ENCODE peak calls at places on chromosome 15, in nine cellular contexts. One of them, this sample, is unnamed.

GRCh38 chr15:74123131-74123429 is 7.3 kb upstream of the ISLR2 start:
- DNase-seq in uterus: no peak
- DNase-seq in mucosa of descending colon: no peak
- DNase-seq in H1: no peak
- DNase-seq in GM10248: no peak
- DNase-seq in cardiac muscle cell: no peak
- DNase-seq in nephron progenitor cell: peak; percentile 55
- DNase-seq in GM12864: no peak
- DNase-seq in AG10803: no peak
- DNase-seq in this sample: no peak

GRCh38 chr15:44726568-44727461 is 9.5 kb upstream of the TRIM69 start:
- DNase-seq in uterus: peak; percentile 61
- DNase-seq in mucosa of descending colon: peak; percentile 76
- DNase-seq in H1: no peak
- DNase-seq in GM10248: peak; percentile 66
- DNase-seq in cardiac muscle cell: peak; percentile 95
- DNase-seq in nephron progenitor cell: no peak
- DNase-seq in GM12864: peak; percentile 97
- DNase-seq in AG10803: peak; percentile 93
- DNase-seq in this sample: peak; percentile 61

GRCh38 chr15:40618906-40619305 is 24.9 kb downstream of the KNL1 start:
- DNase-seq in uterus: no peak
- DNase-seq in mucosa of descending colon: no peak
- DNase-seq in H1: no peak
- DNase-seq in GM10248: no peak
- DNase-seq in cardiac muscle cell: no peak
- DNase-seq in nephron progenitor cell: no peak
- DNase-seq in GM12864: no peak
- DNase-seq in AG10803: no peak
- DNase-seq in this sample: no peak

GRCh38 chr15:47717036-47717611 is at the start of gene SEMA6D:
- DNase-seq in uterus: peak; percentile 22
- DNase-seq in mucosa of descending colon: peak; percentile 73
- DNase-seq in H1: peak; percentile 31
- DNase-seq in GM10248: peak; percentile 34
- DNase-seq in cardiac muscle cell: peak; percentile 79
- DNase-seq in nephron progenitor cell: peak; percentile 92
- DNase-seq in GM12864: no peak
- DNase-seq in AG10803: peak; percentile 70
- DNase-seq in this sample: peak; percentile 57

GRCh38 chr15:25250011-25250596 is 188.7 kb downstream of the UBE3A start:
- DNase-seq in uterus: no peak
- DNase-seq in mucosa of descending colon: no peak
- DNase-seq in H1: no peak
- DNase-seq in GM10248: no peak
- DNase-seq in cardiac muscle cell: no peak
- DNase-seq in nephron progenitor cell: no peak
- DNase-seq in GM12864: no peak
- DNase-seq in AG10803: no peak
- DNase-seq in this sample: peak; percentile 17

GRCh38 chr15:98668566-98669308 is 20.4 kb downstream of the IGF1R start:
- DNase-seq in uterus: no peak
- DNase-seq in mucosa of descending colon: no peak
- DNase-seq in H1: no peak
- DNase-seq in GM10248: no peak
- DNase-seq in cardiac muscle cell: no peak
- DNase-seq in nephron progenitor cell: no peak
- DNase-seq in GM12864: no peak
- DNase-seq in AG10803: peak; percentile 44
- DNase-seq in this sample: no peak

GRCh38 chr15:56893349-56893678 is 25.1 kb upstream of the TCF12 start:
- DNase-seq in uterus: no peak
- DNase-seq in mucosa of descending colon: no peak
- DNase-seq in H1: no peak
- DNase-seq in GM10248: no peak
- DNase-seq in cardiac muscle cell: no peak
- DNase-seq in nephron progenitor cell: no peak
- DNase-seq in GM12864: no peak
- DNase-seq in AG10803: no peak
- DNase-seq in this sample: no peak

GRCh38 chr15:89171136-89172072 is 50.0 kb downstream of the RLBP1 start:
- DNase-seq in uterus: peak; percentile 37
- DNase-seq in mucosa of descending colon: peak; percentile 72
- DNase-seq in H1: peak; percentile 44
- DNase-seq in GM10248: peak; percentile 33
- DNase-seq in cardiac muscle cell: peak; percentile 54
- DNase-seq in nephron progenitor cell: peak; percentile 65
- DNase-seq in GM12864: no peak
- DNase-seq in AG10803: peak; percentile 18
- DNase-seq in this sample: peak; percentile 37

GRCh38 chr15:82262422-82263026 is at the start of the genes EFL1 and SAXO2:
- DNase-seq in uterus: peak; percentile 86
- DNase-seq in mucosa of descending colon: peak; percentile 97
- DNase-seq in H1: peak; percentile 54
- DNase-seq in GM10248: peak; percentile 95
- DNase-seq in cardiac muscle cell: peak; percentile 92
- DNase-seq in nephron progenitor cell: peak; percentile 95
- DNase-seq in GM12864: peak; percentile 70
- DNase-seq in AG10803: peak; percentile 82
- DNase-seq in this sample: peak; percentile 97

GRCh38 chr15:35719964-35720507 is 174.1 kb upstream of the DPH6 start:
- DNase-seq in uterus: no peak
- DNase-seq in mucosa of descending colon: no peak
- DNase-seq in H1: no peak
- DNase-seq in GM10248: no peak
- DNase-seq in cardiac muscle cell: no peak
- DNase-seq in nephron progenitor cell: no peak
- DNase-seq in GM12864: no peak
- DNase-seq in AG10803: peak; percentile 32
- DNase-seq in this sample: no peak

GRCh38 chr15:50166216-50166615 is 15.8 kb upstream of the SLC27A2 start:
- DNase-seq in uterus: no peak
- DNase-seq in mucosa of descending colon: no peak
- DNase-seq in H1: no peak
- DNase-seq in GM10248: no peak
- DNase-seq in cardiac muscle cell: peak; percentile 77
- DNase-seq in nephron progenitor cell: no peak
- DNase-seq in GM12864: no peak
- DNase-seq in AG10803: peak; percentile 64
- DNase-seq in this sample: no peak

DNA sequence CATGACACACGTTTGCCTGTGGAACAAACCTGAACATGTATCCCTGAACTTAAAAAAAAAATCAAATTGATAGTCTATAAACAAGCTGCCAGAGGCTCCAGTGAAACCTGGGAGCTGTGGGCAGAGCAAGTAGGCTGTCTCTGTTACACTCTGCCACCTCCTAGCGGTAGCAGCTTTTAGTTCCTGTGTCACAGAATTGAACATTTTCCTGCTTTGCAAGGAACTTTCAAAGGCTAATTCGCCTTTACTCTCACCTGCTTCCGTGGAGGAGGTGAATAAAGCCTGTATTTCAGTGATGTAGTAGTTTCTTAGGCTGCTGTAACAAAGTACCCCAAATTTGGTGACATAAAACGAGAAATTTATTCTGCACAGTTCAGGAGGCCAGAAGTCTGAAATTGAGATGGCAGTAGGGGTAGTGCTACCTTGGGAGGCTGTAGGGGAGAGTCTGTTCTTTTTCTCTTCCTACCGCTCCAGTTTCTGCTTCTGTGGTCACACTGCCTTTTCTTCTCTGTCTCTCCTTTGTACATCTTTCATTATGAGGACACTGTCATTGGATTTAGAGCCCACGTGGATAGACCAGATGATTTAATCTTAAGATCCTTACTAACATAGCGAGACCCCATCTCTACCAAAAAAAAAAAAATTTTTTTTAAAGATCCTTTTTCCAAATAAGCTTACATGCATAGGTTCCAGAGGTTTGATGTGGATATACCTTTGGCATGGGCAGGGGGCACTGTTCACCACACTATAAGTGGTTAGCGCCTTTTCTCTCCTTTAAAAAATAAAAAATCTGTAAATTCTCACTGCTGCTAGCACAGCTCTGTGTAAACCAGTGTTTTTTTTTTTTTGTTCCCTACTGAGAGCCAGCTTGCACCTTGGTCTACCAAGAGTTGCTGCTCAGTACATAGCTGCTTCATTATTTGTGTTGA is 25.3 kb downstream of the FBXO22 start:
- DNase-seq in uterus: no peak
- DNase-seq in mucosa of descending colon: peak; percentile 59
- DNase-seq in H1: no peak
- DNase-seq in GM10248: no peak
- DNase-seq in cardiac muscle cell: peak; percentile 43
- DNase-seq in nephron progenitor cell: peak; percentile 39
- DNase-seq in GM12864: no peak
- DNase-seq in AG10803: no peak
- DNase-seq in this sample: no peak
- TF ChIP-seq CTCF in uterus: no peak
- TF ChIP-seq CTCF in mucosa of descending colon: no peak
- TF ChIP-seq CTCF in H1: peak; percentile 76
- TF ChIP-seq CTCF in GM10248: peak; percentile 29
- TF ChIP-seq CTCF in cardiac muscle cell: peak; percentile 46
- TF ChIP-seq CTCF in nephron progenitor cell: peak; percentile 55
- TF ChIP-seq CTCF in GM12864: peak; percentile 60
- TF ChIP-seq CTCF in AG10803: peak; percentile 33
- TF ChIP-seq CTCF in this sample: no peak

GRCh38 chr15:48941913-48942312 is 21.8 kb downstream of the SHC4 start:
- DNase-seq in uterus: no peak
- DNase-seq in mucosa of descending colon: no peak
- DNase-seq in H1: no peak
- DNase-seq in GM10248: no peak
- DNase-seq in cardiac muscle cell: no peak
- DNase-seq in nephron progenitor cell: no peak
- DNase-seq in GM12864: no peak
- DNase-seq in AG10803: no peak
- DNase-seq in this sample: no peak
- TF ChIP-seq CTCF in uterus: no peak
- TF ChIP-seq CTCF in mucosa of descending colon: no peak
- TF ChIP-seq CTCF in H1: no peak
- TF ChIP-seq CTCF in GM10248: no peak
- TF ChIP-seq CTCF in cardiac muscle cell: no peak
- TF ChIP-seq CTCF in nephron progenitor cell: no peak
- TF ChIP-seq CTCF in GM12864: no peak
- TF ChIP-seq CTCF in AG10803: no peak
- TF ChIP-seq CTCF in this sample: no peak

GRCh38 chr15:62805502-62805901 is 237.0 kb upstream of the TPM1 start:
- DNase-seq in uterus: no peak
- DNase-seq in mucosa of descending colon: no peak
- DNase-seq in H1: no peak
- DNase-seq in GM10248: no peak
- DNase-seq in cardiac muscle cell: no peak
- DNase-seq in nephron progenitor cell: no peak
- DNase-seq in GM12864: no peak
- DNase-seq in AG10803: no peak
- DNase-seq in this sample: no peak

GRCh38 chr15:62802612-62803011 is 239.9 kb upstream of the TPM1 start:
- DNase-seq in uterus: no peak
- DNase-seq in mucosa of descending colon: no peak
- DNase-seq in H1: no peak
- DNase-seq in GM10248: no peak
- DNase-seq in cardiac muscle cell: no peak
- DNase-seq in nephron progenitor cell: no peak
- DNase-seq in GM12864: no peak
- DNase-seq in AG10803: no peak
- DNase-seq in this sample: no peak

GRCh38 chr15:62799919-62800318 is 242.6 kb upstream of the TPM1 start:
- DNase-seq in uterus: no peak
- DNase-seq in mucosa of descending colon: no peak
- DNase-seq in H1: no peak
- DNase-seq in GM10248: no peak
- DNase-seq in cardiac muscle cell: peak; percentile 56
- DNase-seq in nephron progenitor cell: no peak
- DNase-seq in GM12864: no peak
- DNase-seq in AG10803: no peak
- DNase-seq in this sample: no peak

GRCh38 chr15:62807539-62808130 is 234.9 kb upstream of the TPM1 start:
- DNase-seq in uterus: no peak
- DNase-seq in mucosa of descending colon: no peak
- DNase-seq in H1: no peak
- DNase-seq in GM10248: no peak
- DNase-seq in cardiac muscle cell: no peak
- DNase-seq in nephron progenitor cell: no peak
- DNase-seq in GM12864: no peak
- DNase-seq in AG10803: no peak
- DNase-seq in this sample: no peak

GRCh38 chr15:62803856-62804400 is 238.6 kb upstream of the TPM1 start:
- DNase-seq in uterus: no peak
- DNase-seq in mucosa of descending colon: no peak
- DNase-seq in H1: no peak
- DNase-seq in GM10248: no peak
- DNase-seq in cardiac muscle cell: no peak
- DNase-seq in nephron progenitor cell: no peak
- DNase-seq in GM12864: no peak
- DNase-seq in AG10803: no peak
- DNase-seq in this sample: no peak
- TF ChIP-seq CTCF in uterus: no peak
- TF ChIP-seq CTCF in mucosa of descending colon: no peak
- TF ChIP-seq CTCF in H1: no peak
- TF ChIP-seq CTCF in GM10248: no peak
- TF ChIP-seq CTCF in cardiac muscle cell: no peak
- TF ChIP-seq CTCF in nephron progenitor cell: no peak
- TF ChIP-seq CTCF in GM12864: no peak
- TF ChIP-seq CTCF in AG10803: no peak
- TF ChIP-seq CTCF in this sample: no peak

GRCh38 chr15:69213786-69214185 is 53.4 kb downstream of the GLCE start:
- DNase-seq in uterus: no peak
- DNase-seq in mucosa of descending colon: no peak
- DNase-seq in H1: no peak
- DNase-seq in GM10248: no peak
- DNase-seq in cardiac muscle cell: no peak
- DNase-seq in nephron progenitor cell: no peak
- DNase-seq in GM12864: no peak
- DNase-seq in AG10803: no peak
- DNase-seq in this sample: no peak
- TF ChIP-seq CTCF in uterus: no peak
- TF ChIP-seq CTCF in mucosa of descending colon: no peak
- TF ChIP-seq CTCF in H1: no peak
- TF ChIP-seq CTCF in GM10248: no peak
- TF ChIP-seq CTCF in cardiac muscle cell: no peak
- TF ChIP-seq CTCF in nephron progenitor cell: no peak
- TF ChIP-seq CTCF in GM12864: no peak
- TF ChIP-seq CTCF in AG10803: no peak
- TF ChIP-seq CTCF in this sample: no peak

DNA sequence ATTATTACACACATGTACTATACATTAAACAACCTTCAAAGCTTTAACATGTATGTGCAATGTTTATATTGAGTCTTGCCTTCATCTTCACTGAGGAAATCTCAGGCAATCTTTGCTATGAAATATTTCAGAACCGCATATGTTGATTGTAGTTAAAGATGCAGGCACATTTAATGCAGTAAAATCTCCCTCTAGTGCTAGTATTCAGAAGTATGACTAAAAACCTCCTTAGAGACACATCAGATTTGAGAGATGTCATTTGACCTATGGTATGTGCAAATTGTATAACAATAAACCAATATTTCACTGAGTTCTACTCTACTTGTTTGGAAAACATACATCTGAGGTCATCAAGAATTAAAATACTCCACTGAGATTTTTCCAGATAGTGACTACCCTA is 123.8 kb upstream of the C15orf61 start:
- DNase-seq in uterus: no peak
- DNase-seq in mucosa of descending colon: no peak
- DNase-seq in H1: no peak
- DNase-seq in GM10248: no peak
- DNase-seq in cardiac muscle cell: no peak
- DNase-seq in nephron progenitor cell: no peak
- DNase-seq in GM12864: no peak
- DNase-seq in AG10803: no peak
- DNase-seq in this sample: no peak
- TF ChIP-seq CTCF in uterus: no peak
- TF ChIP-seq CTCF in mucosa of descending colon: no peak
- TF ChIP-seq CTCF in H1: no peak
- TF ChIP-seq CTCF in GM10248: no peak
- TF ChIP-seq CTCF in cardiac muscle cell: no peak
- TF ChIP-seq CTCF in nephron progenitor cell: no peak
- TF ChIP-seq CTCF in GM12864: no peak
- TF ChIP-seq CTCF in AG10803: peak; percentile 23
- TF ChIP-seq CTCF in this sample: no peak

This sample was measured in GM13976.